ENCODE peak calls at places on chromosomes 7 and 10, in seven cellular contexts. One of them, this sample, is unnamed. For H3K4me1, the result is how much of the 10 kb centered on the place peaks cover.

GRCh38 chr7:79452032-79452494 is 1.4 kb downstream of the MAGI2 start:
- DNase-seq in fibroblast of lung: peak
- DNase-seq in body of pancreas: peak
- DNase-seq in uterus: peak
- DNase-seq in astrocyte: peak
- DNase-seq in K562: no peak
- DNase-seq in HCT116: no peak
- DNase-seq in this sample: peak

GRCh38 chr10:84179059-84179710 is 5.6 kb downstream of the GPR15LG start:
- DNase-seq in fibroblast of lung: peak
- DNase-seq in body of pancreas: no peak
- DNase-seq in uterus: no peak
- DNase-seq in astrocyte: peak
- DNase-seq in K562: no peak
- DNase-seq in HCT116: no peak
- DNase-seq in this sample: peak

GRCh38 chr10:114806572-114807391 is 14.8 kb upstream of the FHIP2A start:
- DNase-seq in fibroblast of lung: no peak
- DNase-seq in body of pancreas: no peak
- DNase-seq in uterus: no peak
- DNase-seq in astrocyte: no peak
- DNase-seq in K562: no peak
- DNase-seq in HCT116: no peak
- DNase-seq in this sample: no peak

GRCh38 chr10:43407148-43407575 is 1.8 kb downstream of the HNRNPF start:
- DNase-seq in fibroblast of lung: peak
- DNase-seq in body of pancreas: peak
- DNase-seq in uterus: peak
- DNase-seq in astrocyte: peak
- DNase-seq in K562: peak
- DNase-seq in HCT116: no peak
- DNase-seq in this sample: peak

GRCh38 chr10:93541402-93542357 is 24.8 kb upstream of the FFAR4 start:
- DNase-seq in fibroblast of lung: peak
- DNase-seq in body of pancreas: peak
- DNase-seq in uterus: peak
- DNase-seq in astrocyte: no peak
- DNase-seq in K562: peak
- DNase-seq in HCT116: peak
- DNase-seq in this sample: no peak

GRCh38 chr7:157703131-157703530 is 366.3 kb downstream of the DNAJB6 start:
- DNase-seq in fibroblast of lung: no peak
- DNase-seq in body of pancreas: no peak
- DNase-seq in uterus: no peak
- DNase-seq in astrocyte: no peak
- DNase-seq in K562: no peak
- DNase-seq in HCT116: no peak
- DNase-seq in this sample: no peak

GRCh38 chr10:59857921-59858320 is 48.4 kb downstream of the CCDC6 start:
- DNase-seq in fibroblast of lung: no peak
- DNase-seq in body of pancreas: no peak
- DNase-seq in uterus: no peak
- DNase-seq in astrocyte: no peak
- DNase-seq in K562: no peak
- DNase-seq in HCT116: no peak
- DNase-seq in this sample: no peak

GRCh38 chr10:4511559-4511958 is 314.4 kb upstream of the AKR1E2 start:
- DNase-seq in fibroblast of lung: no peak
- DNase-seq in body of pancreas: no peak
- DNase-seq in uterus: no peak
- DNase-seq in astrocyte: no peak
- DNase-seq in K562: no peak
- DNase-seq in HCT116: no peak
- DNase-seq in this sample: no peak

GRCh38 chr7:154950992-154951391 is 51.9 kb downstream of the PAXIP1 start:
- DNase-seq in fibroblast of lung: no peak
- DNase-seq in body of pancreas: no peak
- DNase-seq in uterus: no peak
- DNase-seq in astrocyte: no peak
- DNase-seq in K562: no peak
- DNase-seq in HCT116: no peak
- DNase-seq in this sample: no peak

GRCh38 chr10:69004821-69005220 is 16.2 kb downstream of the KIFBP start:
- DNase-seq in fibroblast of lung: peak
- DNase-seq in body of pancreas: no peak
- DNase-seq in uterus: no peak
- DNase-seq in astrocyte: peak
- DNase-seq in K562: peak
- DNase-seq in HCT116: peak
- DNase-seq in this sample: no peak

GRCh38 chr10:43105793-43106158 is 28.9 kb downstream of the RET start:
- DNase-seq in fibroblast of lung: no peak
- DNase-seq in body of pancreas: no peak
- DNase-seq in uterus: no peak
- DNase-seq in astrocyte: no peak
- DNase-seq in K562: no peak
- DNase-seq in HCT116: no peak
- DNase-seq in this sample: no peak

GRCh38 chr10:113454341-113455061 is 98.4 kb upstream of the HABP2 start:
- DNase-seq in fibroblast of lung: peak
- DNase-seq in body of pancreas: peak
- DNase-seq in uterus: peak
- DNase-seq in astrocyte: no peak
- DNase-seq in K562: peak
- DNase-seq in HCT116: peak
- DNase-seq in this sample: no peak

GRCh38 chr7:128791968-128792319 is at the start of gene CCDC136:
- DNase-seq in fibroblast of lung: peak
- DNase-seq in body of pancreas: no peak
- DNase-seq in uterus: no peak
- DNase-seq in astrocyte: no peak
- DNase-seq in K562: no peak
- DNase-seq in HCT116: no peak
- DNase-seq in this sample: no peak

GRCh38 chr7:149741629-149742028 is 31.8 kb downstream of the ZNF467 start:
- DNase-seq in fibroblast of lung: no peak
- DNase-seq in body of pancreas: peak
- DNase-seq in uterus: no peak
- DNase-seq in astrocyte: no peak
- DNase-seq in K562: no peak
- DNase-seq in HCT116: no peak
- DNase-seq in this sample: peak

GRCh38 chr7:130444230-130444629 is 3.4 kb upstream of the CEP41 start:
- DNase-seq in fibroblast of lung: peak
- DNase-seq in body of pancreas: no peak
- DNase-seq in uterus: no peak
- DNase-seq in astrocyte: peak
- DNase-seq in K562: no peak
- DNase-seq in HCT116: no peak
- DNase-seq in this sample: no peak

DNA sequence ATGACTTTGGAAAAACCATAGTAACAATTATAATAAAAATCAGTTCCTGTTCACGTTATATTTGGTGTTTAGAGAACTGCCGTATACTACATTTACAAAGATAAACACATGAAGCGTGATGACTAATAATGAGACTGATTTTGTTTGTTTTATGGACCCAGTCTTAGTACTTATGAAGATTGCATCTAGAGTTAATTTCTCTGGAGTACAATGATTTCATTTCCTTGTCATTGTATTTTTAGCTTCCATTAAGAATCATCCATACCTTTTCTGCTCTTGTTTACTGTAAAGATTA is 2.9 kb downstream of the RBM20 start:
- DNase-seq in fibroblast of lung: no peak
- DNase-seq in body of pancreas: no peak
- DNase-seq in uterus: no peak
- DNase-seq in astrocyte: no peak
- DNase-seq in K562: no peak
- DNase-seq in HCT116: no peak
- DNase-seq in this sample: no peak
- H3K4me1 ChIP-seq in fibroblast of lung: under half
- H3K4me1 ChIP-seq in body of pancreas: under half
- H3K4me1 ChIP-seq in uterus: under half
- H3K4me1 ChIP-seq in astrocyte: under half
- H3K4me1 ChIP-seq in K562: under half
- H3K4me1 ChIP-seq in HCT116: under half
- H3K4me1 ChIP-seq in this sample: under half

GRCh38 chr7:105756402-105756801 is 120.0 kb downstream of the ATXN7L1 start:
- DNase-seq in fibroblast of lung: peak
- DNase-seq in body of pancreas: no peak
- DNase-seq in uterus: no peak
- DNase-seq in astrocyte: peak
- DNase-seq in K562: no peak
- DNase-seq in HCT116: no peak
- DNase-seq in this sample: no peak

GRCh38 chr7:105765846-105766245 is 110.6 kb downstream of the ATXN7L1 start:
- DNase-seq in fibroblast of lung: peak
- DNase-seq in body of pancreas: no peak
- DNase-seq in uterus: no peak
- DNase-seq in astrocyte: peak
- DNase-seq in K562: no peak
- DNase-seq in HCT116: no peak
- DNase-seq in this sample: no peak

GRCh38 chr7:105759670-105760548 is 116.5 kb downstream of the ATXN7L1 start:
- DNase-seq in fibroblast of lung: peak
- DNase-seq in body of pancreas: peak
- DNase-seq in uterus: peak
- DNase-seq in astrocyte: peak
- DNase-seq in K562: peak
- DNase-seq in HCT116: peak
- DNase-seq in this sample: peak

GRCh38 chr7:105764506-105764905 is 111.9 kb downstream of the ATXN7L1 start:
- DNase-seq in fibroblast of lung: peak
- DNase-seq in body of pancreas: no peak
- DNase-seq in uterus: no peak
- DNase-seq in astrocyte: peak
- DNase-seq in K562: no peak
- DNase-seq in HCT116: no peak
- DNase-seq in this sample: no peak

DNA sequence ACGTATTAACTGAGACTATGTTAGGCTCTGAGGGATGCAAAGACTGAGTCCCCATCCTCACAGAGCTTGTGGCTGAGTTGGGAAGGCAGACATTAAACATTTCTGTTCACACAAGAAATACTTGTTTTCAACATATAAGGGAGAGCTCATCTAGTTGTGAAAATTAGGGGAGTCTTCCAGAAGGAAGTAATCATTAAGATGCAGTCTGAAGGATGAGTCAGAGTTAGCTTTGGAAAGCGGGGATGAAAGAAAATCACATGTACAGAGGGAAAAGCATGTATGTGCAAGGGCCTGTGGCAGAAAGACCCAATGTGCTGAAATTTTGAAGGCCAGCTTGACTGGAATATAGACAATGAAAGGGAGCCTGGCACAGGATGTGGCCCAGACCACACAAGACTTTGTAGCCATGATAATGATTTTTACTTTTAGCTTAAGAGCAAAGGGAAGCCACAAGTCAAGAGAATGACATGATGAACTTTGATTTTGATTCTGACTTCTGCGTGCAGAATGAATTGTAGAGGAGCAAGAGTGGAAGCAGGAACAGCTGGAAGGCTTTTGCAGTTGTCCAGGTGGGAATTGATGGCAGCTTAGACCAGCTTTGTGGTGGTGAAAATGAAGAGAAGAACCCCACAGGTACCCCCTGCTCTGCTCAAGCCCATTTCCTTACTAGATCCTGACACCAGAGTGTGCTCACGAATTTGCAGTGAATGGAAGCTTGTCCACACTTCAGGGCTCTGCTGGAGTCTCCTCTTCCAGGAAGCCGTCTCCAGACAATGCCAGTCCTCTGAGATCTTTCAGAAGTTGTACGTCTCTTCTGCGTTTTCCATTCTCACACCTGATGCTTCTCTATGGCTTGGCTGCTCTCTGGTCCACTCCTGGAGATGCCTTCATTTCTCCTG is 115.6 kb downstream of the ATXN7L1 start:
- DNase-seq in fibroblast of lung: no peak
- DNase-seq in body of pancreas: no peak
- DNase-seq in uterus: no peak
- DNase-seq in astrocyte: peak
- DNase-seq in K562: no peak
- DNase-seq in HCT116: no peak
- DNase-seq in this sample: no peak
- TF ChIP-seq CTCF in fibroblast of lung: no peak
- TF ChIP-seq CTCF in body of pancreas: no peak
- TF ChIP-seq CTCF in uterus: no peak
- TF ChIP-seq CTCF in astrocyte: peak
- TF ChIP-seq CTCF in K562: no peak
- TF ChIP-seq CTCF in HCT116: peak
- TF ChIP-seq CTCF in this sample: no peak

DNA sequence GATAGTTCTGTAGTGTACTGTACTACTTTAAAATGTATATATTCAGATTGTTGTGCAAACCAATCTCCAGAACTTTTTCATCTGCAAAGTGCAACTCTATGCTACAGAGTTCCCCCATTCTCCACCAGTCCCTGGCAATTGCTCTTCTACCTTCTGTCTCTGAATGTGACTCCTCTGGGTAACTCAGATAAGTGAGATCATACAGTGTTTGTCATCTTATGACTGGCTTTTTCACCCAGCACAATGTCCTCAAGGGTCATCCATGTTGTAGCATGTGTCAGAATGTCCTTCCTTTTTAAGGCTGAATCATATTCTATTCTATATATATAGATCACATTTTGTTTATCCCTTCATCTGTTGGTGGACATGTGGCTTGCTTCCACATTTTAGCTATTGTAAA is 10.8 kb downstream of the SLIT1 start:
- DNase-seq in fibroblast of lung: no peak
- DNase-seq in body of pancreas: no peak
- DNase-seq in uterus: no peak
- DNase-seq in astrocyte: no peak
- DNase-seq in K562: no peak
- DNase-seq in HCT116: no peak
- DNase-seq in this sample: no peak
- H3K4me1 ChIP-seq in fibroblast of lung: under half
- H3K4me1 ChIP-seq in body of pancreas: under half
- H3K4me1 ChIP-seq in uterus: under half
- H3K4me1 ChIP-seq in astrocyte: under half
- H3K4me1 ChIP-seq in K562: under half
- H3K4me1 ChIP-seq in HCT116: under half
- H3K4me1 ChIP-seq in this sample: under half

DNA sequence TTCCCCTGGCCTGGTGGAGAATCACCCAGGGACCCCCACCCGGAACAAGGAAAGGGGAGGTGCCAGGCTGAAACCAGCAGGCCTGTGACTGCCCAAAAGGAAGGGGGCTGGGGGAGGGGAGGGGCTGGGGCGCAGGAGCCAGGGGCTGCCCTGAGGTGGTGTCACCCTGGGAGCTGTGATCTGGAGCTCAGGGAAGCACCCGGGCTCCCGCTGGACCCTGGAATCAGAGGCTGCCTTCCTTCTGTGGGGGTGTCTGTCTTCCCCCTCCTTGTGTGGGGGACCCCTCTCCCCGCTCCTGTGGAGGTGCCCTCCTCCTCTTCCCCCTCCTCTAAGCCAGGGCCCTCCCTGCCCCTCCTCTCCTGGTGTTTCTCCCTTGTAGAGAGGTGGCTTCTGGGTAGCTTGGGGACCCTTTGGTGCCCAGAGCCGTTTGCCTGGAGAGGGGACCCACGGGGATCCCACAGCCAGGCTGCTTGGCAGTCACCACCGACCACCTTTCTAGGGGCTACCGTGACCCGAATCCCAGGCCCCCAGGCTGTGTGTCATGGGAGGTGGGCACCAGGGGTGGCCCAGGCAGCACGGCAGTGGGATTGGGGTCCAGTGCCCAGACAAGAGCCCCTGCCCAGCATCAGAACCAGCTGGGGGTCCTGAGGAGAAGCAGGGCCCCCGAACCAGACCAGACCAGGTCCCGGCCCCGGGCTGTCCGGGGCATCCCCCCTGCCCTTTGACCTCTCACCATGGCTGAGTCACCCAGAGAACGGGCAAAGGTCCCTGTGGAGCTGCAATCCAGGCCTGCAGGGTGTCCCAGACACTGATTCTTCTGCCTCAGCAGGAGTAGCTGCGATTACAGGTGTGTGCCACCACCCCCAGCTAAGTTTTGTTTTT is 704 bp downstream of the PRAP1 start:
- DNase-seq in fibroblast of lung: no peak
- DNase-seq in body of pancreas: no peak
- DNase-seq in uterus: no peak
- DNase-seq in astrocyte: no peak
- DNase-seq in K562: no peak
- DNase-seq in HCT116: no peak
- DNase-seq in this sample: no peak
- TF ChIP-seq CTCF in fibroblast of lung: no peak
- TF ChIP-seq CTCF in body of pancreas: no peak
- TF ChIP-seq CTCF in uterus: no peak
- TF ChIP-seq CTCF in astrocyte: no peak
- TF ChIP-seq CTCF in K562: no peak
- TF ChIP-seq CTCF in HCT116: no peak
- TF ChIP-seq CTCF in this sample: no peak

This sample was measured in mammary epithelial cell.